ENCODE peak calls at places on chromosomes 1 and 21, in seven cellular contexts. V is mesendoderm, L is neuronal stem cell, C is H1, X is mesenchymal stem cell, D is H9, O is trophoblast cell. S is an unnamed sample.
A peak's percentile ranks its signal among the peaks of the same experiment; 100 is the strongest.

GRCh38 chr1:183515002-183515689 is 42.8 kb downstream of the SMG7 start:
- DNase-seq in L (no peak), D (no peak), V (peak; percentile 61), C (no peak), O (no peak), X (peak; percentile 93), S (peak; percentile 93)

GRCh38 chr1:75135829-75136142 is 1.6 kb downstream of the LHX8 start:
- DNase-seq in O (no peak), X (no peak), L (peak; percentile 31), D (no peak), V (peak; percentile 28), C (no peak), S (no peak)

GRCh38 chr1:22114083-22115012 is 28.5 kb downstream of the WNT4 start:
- DNase-seq in D (peak; percentile 28), X (peak; percentile 76), C (peak; percentile 54), L (peak; percentile 30), V (no peak), O (no peak), S (peak; percentile 76)

GRCh38 chr21:45859762-45860357 is 121.7 kb upstream of the COL6A1 start:
- DNase-seq in X (no peak), L (no peak), D (no peak), O (no peak), C (peak; percentile 37), V (no peak), S (no peak)

GRCh38 chr1:169099561-169099960 is 6.9 kb upstream of the ATP1B1 start:
- DNase-seq in O (no peak), D (no peak), X (no peak), L (no peak), C (no peak), V (no peak), S (no peak)

GRCh38 chr1:186503210-186503609 is 42.3 kb upstream of the PDC start:
- DNase-seq in D (no peak), X (peak; percentile 15), V (no peak), O (no peak), C (no peak), L (no peak), S (peak; percentile 47)

GRCh38 chr1:214019499-214019898 is 31.7 kb downstream of the PROX1 start:
- DNase-seq in C (no peak), L (no peak), D (no peak), X (no peak), O (no peak), V (no peak), S (no peak)

GRCh38 chr1:69611316-69611715 is 43.6 kb downstream of the LRRC7 start:
- DNase-seq in V (no peak), D (no peak), C (no peak), X (no peak), O (no peak), L (no peak), S (no peak)

GRCh38 chr1:3943806-3944620 is 43.9 kb upstream of the C1orf174 start:
- DNase-seq in O (no peak), C (no peak), X (no peak), V (no peak), L (no peak), D (no peak), S (no peak)

GRCh38 chr1:108877324-108877812 is 583 bp downstream of the GPSM2 start:
- DNase-seq in D (no peak), L (peak; percentile 8), X (peak; percentile 53), O (peak; percentile 47), C (no peak), V (peak; percentile 44), S (peak; percentile 30)

GRCh38 chr1:32872189-32872898 is 1.6 kb upstream of the FNDC5 start:
- DNase-seq in L (peak; percentile 93), D (peak; percentile 95), V (peak; percentile 96), X (peak; percentile 55), O (peak; percentile 31), C (peak; percentile 98), S (peak; percentile 11)

GRCh38 chr1:151309851-151310323 is 17.3 kb downstream of the PI4KB start:
- DNase-seq in V (peak; percentile 78), C (no peak), L (no peak), O (no peak), X (peak; percentile 94), D (peak; percentile 53), S (peak; percentile 88)

GRCh38 chr1:201051399-201051798 is 27.9 kb upstream of the KIF21B start:
- DNase-seq in C (no peak), O (no peak), L (no peak), D (no peak), V (no peak), X (no peak), S (no peak)
- H3K4ac ChIP-seq in C (no peak overlapping the region), O (no peak overlapping the region), L (no peak overlapping the region), D (no peak overlapping the region), V (no peak overlapping the region), X (no peak overlapping the region), S (no peak overlapping the region)

GRCh38 chr1:234718509-234719453 is 108.8 kb upstream of the IRF2BP2 start:
- DNase-seq in D (no peak), V (no peak), X (no peak), O (peak; percentile 38), L (no peak), C (no peak), S (no peak)
- H3K4me1 ChIP-seq in D (peaks cover 8% of the 10 kb centered on the region), V (peaks cover 3% of the 10 kb centered on the region), X (peaks cover 26% of the 10 kb centered on the region), O (peaks cover 18% of the 10 kb centered on the region), L (peaks cover 17% of the 10 kb centered on the region), C (peaks cover 13% of the 10 kb centered on the region), S (peaks cover 29% of the 10 kb centered on the region)

GRCh38 chr1:56967355-56967754 is 1.5 kb upstream of the C8B start:
- DNase-seq in X (no peak), C (no peak), V (no peak), O (no peak), L (no peak), D (no peak), S (no peak)
- H3K4ac ChIP-seq in X (no peak overlapping the region), C (no peak overlapping the region), V (no peak overlapping the region), O (no peak overlapping the region), L (no peak overlapping the region), D (no peak overlapping the region), S (no peak overlapping the region)

GRCh38 chr1:205516362-205516761 is 11.9 kb downstream of the CDK18 start:
- DNase-seq in O (no peak), V (no peak), L (no peak), X (no peak), D (no peak), C (no peak), S (no peak)

GRCh38 chr1:205518616-205519540 is 14.4 kb downstream of the CDK18 start:
- DNase-seq in O (no peak), X (no peak), V (no peak), C (no peak), D (no peak), L (no peak), S (no peak)

GRCh38 chr1:205517288-205517687 is 12.8 kb downstream of the CDK18 start:
- DNase-seq in D (no peak), V (no peak), X (no peak), C (no peak), O (no peak), L (no peak), S (no peak)

GRCh38 chr1:205519541-205520131 is 15.2 kb downstream of the CDK18 start:
- DNase-seq in C (no peak), L (no peak), X (peak; percentile 33), O (no peak), D (peak; percentile 69), V (no peak), S (no peak)

GRCh38 chr1:205517763-205518162 is 13.3 kb downstream of the CDK18 start:
- DNase-seq in O (no peak), C (no peak), X (no peak), L (no peak), D (no peak), V (no peak), S (no peak)
- H3K4me1 ChIP-seq in O (peaks cover 29% of the 10 kb centered on the region), C (peaks cover 25% of the 10 kb centered on the region), X (peaks cover 8% of the 10 kb centered on the region), L (peaks cover 21% of the 10 kb centered on the region), D (peaks cover 17% of the 10 kb centered on the region), V (peaks cover 10% of the 10 kb centered on the region), S (peaks cover 3% of the 10 kb centered on the region)

GRCh38 chr1:85027242-85027983 is 20.9 kb downstream of the MCOLN3 start:
- DNase-seq in C (no peak), O (no peak), D (no peak), L (no peak), V (peak; percentile 26), X (peak; percentile 36), S (peak; percentile 2)

GRCh38 chr1:85030536-85030935 is 17.8 kb downstream of the MCOLN3 start:
- DNase-seq in L (no peak), O (no peak), D (no peak), X (no peak), V (no peak), C (no peak), S (no peak)

DNA sequence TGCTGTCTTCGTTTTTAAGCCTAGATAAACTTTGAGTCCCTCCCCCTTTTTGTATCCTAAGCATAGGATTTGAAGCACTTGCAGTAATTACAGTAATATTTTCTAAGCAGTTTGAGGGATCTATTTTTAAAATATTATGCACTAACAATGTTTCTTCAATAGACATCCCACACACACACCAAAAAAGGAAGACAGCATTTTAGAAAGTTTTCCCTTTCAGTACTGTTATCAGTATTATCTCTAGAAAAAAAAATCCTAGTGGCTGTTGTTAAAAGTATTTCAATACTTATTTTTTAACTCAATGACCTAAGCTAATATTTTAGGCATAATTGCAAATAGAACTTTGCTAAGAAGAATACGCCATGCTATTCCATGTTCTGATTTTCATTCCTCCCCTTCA is 15.1 kb downstream of the MCOLN3 start:
- DNase-seq in O (no peak), V (no peak), X (no peak), C (no peak), L (no peak), D (no peak), S (no peak)
- H3K4ac ChIP-seq in O (no peak overlapping the region), V (no peak overlapping the region), X (no peak overlapping the region), C (no peak overlapping the region), L (no peak overlapping the region), D (no peak overlapping the region), S (no peak overlapping the region)

GRCh38 chr1:170704256-170704655 is 40.3 kb downstream of the PRRX1 start:
- DNase-seq in X (no peak), V (no peak), L (no peak), O (no peak), D (no peak), C (no peak), S (peak; percentile 56)
- H3K4me1 ChIP-seq in X (peaks cover 3% of the 10 kb centered on the region), V (no peaks in the 10 kb centered on the region), L (no peaks in the 10 kb centered on the region), O (no peaks in the 10 kb centered on the region), D (no peaks in the 10 kb centered on the region), C (no peaks in the 10 kb centered on the region), S (peaks cover 11% of the 10 kb centered on the region)

GRCh38 chr1:81030441-81030840 is 770.3 kb upstream of the ADGRL2 start:
- DNase-seq in O (no peak), L (no peak), C (no peak), V (no peak), D (no peak), X (no peak), S (no peak)
- H3K4ac ChIP-seq in O (no peak overlapping the region), L (no peak overlapping the region), C (no peak overlapping the region), V (no peak overlapping the region), D (no peak overlapping the region), X (no peak overlapping the region), S (no peak overlapping the region)